ENCODE peak calls at places on chromosomes 7 and 10, in four cellular contexts. H, Z, B and U are unnamed samples.

GRCh38 chr7:139393621-139394215 is 34.0 kb downstream of the LUC7L2 start:
- DNase-seq in H (no peak), Z (peak; percentile 21), B (no peak), U (no peak)

GRCh38 chr10:44860811-44861751 is 50.1 kb upstream of the TMEM72 start:
- DNase-seq in H (no peak), Z (peak; percentile 68), B (peak; percentile 86), U (no peak)

GRCh38 chr7:92831716-92832622 is 4.4 kb downstream of the CDK6 start:
- DNase-seq in H (peak; percentile 65), Z (peak; percentile 96), B (peak; percentile 96), U (peak; percentile 69)

GRCh38 chr7:7077945-7078344 is 104.4 kb upstream of the C1GALT1 start:
- DNase-seq in H (no peak), Z (no peak), B (no peak), U (no peak)

GRCh38 chr10:128071417-128071782 is 54.8 kb downstream of the MKI67 start:
- DNase-seq in H (no peak), Z (no peak), B (no peak), U (no peak)

GRCh38 chr7:29173458-29173857 is 21.1 kb upstream of the CHN2 start:
- DNase-seq in H (no peak), Z (no peak), B (no peak), U (no peak)

GRCh38 chr10:24494236-24494635 is 229.5 kb downstream of the ARHGAP21 start:
- DNase-seq in H (no peak), Z (no peak), B (no peak), U (no peak)

GRCh38 chr10:9302142-9302746 is 1247.8 kb downstream of the GATA3 start:
- DNase-seq in H (peak; percentile 66), Z (peak; percentile 70), B (peak; percentile 53), U (peak; percentile 65)

GRCh38 chr7:115940462-115941060 is 90.0 kb downstream of the TFEC start:
- DNase-seq in H (peak; percentile 9), Z (no peak), B (no peak), U (no peak)

DNA sequence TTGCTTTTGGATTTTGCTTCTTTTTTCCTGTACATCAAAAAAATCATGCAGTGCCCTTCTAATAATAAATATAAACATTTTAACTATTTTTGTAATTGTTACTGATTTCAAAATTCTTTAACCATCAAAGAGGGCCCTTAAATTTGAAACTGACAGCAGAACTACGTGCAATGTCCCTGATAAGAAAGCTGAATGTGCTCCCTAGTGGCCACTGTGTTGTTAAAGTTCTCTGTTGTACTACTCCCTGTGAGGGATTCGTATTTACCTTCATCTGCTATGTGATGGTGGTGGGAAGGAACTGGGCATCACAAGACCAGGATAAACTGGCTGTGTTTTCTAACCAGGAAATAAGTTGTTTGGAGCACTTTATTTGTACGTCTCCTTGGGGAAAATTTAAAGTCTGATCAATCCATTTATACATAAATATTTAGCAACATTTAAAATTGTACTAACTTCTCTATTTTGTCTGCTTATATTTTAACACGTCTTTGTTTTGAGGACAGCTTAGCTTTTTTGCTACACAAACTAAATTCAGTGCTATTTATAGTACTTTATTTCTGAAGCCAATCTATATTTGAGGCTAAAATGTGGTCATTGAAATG is 322.4 kb downstream of the HGF start:
- DNase-seq in H (peak; percentile 74), Z (peak; percentile 79), B (peak; percentile 70), U (peak; percentile 69)
- TF ChIP-seq CTCF in H (peak; percentile 85), Z (peak; percentile 68), B (peak; percentile 59), U (peak; percentile 52)

DNA sequence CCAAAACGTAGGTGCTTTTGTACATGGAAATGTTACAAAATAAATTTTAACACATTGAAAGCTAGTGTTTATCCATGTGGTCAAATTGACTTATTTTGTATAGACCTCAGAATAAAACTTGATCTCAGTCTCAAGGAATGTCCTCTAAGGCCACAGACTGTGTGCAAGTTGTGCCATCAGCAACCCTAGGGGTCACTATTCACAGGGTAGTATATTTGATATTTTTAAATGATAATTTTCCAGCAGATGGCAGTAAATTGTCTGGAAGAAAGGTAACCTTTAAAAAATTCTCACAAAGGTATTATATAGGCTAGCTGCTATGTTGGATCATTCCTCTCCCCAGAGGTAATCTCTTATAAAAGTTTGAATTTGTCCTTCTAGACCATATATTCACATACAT is 12.9 kb upstream of the SNX10 start:
- DNase-seq in H (no peak), Z (peak; percentile 42), B (no peak), U (peak; percentile 42)
- H3K4me3 ChIP-seq in H (no peak overlapping the region), Z (no peak overlapping the region), B (no peak overlapping the region), U (no peak overlapping the region)

DNA sequence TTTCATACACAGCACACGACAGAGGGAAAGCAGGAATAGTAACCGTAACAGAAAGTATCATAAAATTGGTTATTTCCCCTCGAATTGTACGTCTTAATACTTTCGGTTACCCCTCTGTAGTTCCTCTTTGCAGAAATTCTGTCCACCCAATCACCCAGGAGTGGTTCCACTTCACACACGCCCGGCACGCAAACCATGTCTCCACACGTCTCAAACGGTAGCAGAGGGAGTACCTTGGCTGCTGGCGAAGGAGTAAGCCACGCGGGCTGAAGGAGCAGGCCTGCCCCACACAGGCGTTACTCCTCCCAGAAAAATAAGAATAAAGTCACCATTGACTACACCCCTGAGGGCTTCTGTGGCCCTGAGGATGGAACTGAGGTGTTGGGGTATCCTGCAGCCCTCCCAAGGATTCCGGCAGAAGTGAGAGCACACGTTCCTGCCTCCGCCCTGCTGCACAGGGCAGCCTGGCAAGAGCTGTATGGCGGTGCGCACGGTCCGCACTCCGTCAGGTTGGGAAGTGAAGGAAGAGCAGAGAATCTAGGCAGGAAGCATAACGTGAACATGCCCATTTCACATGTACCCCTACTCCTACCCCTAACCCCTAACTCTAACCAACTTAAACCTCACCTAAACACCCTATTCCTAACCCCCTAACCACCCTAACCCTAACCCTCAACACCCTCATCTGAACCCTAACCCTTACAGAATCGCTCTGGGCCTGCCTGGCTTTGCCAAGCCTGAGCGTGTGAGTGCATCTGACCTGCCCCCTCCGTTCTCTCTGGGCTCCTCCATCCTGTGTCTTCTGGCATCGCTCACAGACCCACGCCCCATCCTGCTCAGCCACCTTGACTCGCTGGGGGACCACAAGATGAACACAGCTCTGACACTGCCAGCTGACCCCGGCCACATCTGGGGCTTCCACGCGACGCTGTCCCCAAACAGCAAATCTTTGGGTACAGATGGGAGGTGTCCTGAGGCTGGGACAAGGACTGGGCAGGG is 18.2 kb downstream of the GPR146 start:
- DNase-seq in H (no peak), Z (no peak), B (no peak), U (peak; percentile 71)
- TF ChIP-seq CTCF in H (no peak), Z (no peak), B (no peak), U (no peak)

GRCh38 chr10:10911471-10911921 is 106.2 kb upstream of the CELF2 start:
- DNase-seq in H (peak; percentile 43), Z (peak; percentile 88), B (peak; percentile 94), U (peak; percentile 94)
- H3K4me3 ChIP-seq in H (no peak overlapping the region), Z (peak overlapping the region; percentile 31), B (peak overlapping the region; percentile 31), U (no peak overlapping the region)

DNA sequence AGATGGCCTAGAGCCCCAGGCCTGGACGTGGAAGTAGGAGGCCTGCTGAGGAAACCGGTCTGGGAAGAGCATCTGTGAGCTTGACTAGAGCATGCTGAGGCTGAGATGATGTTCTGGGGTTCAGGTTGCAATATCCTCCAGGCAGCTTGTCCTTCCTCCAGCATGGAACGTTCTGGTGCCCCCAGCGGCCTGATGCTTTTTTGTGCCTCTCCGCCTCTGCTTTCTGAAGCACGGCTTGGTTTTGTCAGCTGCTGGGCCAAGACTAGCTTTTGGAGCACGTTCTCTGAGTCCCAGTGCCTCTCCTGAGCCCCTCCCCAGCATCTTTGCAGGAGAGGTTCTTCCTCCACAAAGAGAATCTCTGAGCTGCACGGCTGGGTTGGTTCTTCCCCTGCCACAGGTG is 682.0 kb upstream of the FOXK1 start:
- DNase-seq in H (peak; percentile 24), Z (no peak), B (no peak), U (no peak)
- TF ChIP-seq CTCF in H (peak; percentile 31), Z (no peak), B (no peak), U (no peak)

DNA sequence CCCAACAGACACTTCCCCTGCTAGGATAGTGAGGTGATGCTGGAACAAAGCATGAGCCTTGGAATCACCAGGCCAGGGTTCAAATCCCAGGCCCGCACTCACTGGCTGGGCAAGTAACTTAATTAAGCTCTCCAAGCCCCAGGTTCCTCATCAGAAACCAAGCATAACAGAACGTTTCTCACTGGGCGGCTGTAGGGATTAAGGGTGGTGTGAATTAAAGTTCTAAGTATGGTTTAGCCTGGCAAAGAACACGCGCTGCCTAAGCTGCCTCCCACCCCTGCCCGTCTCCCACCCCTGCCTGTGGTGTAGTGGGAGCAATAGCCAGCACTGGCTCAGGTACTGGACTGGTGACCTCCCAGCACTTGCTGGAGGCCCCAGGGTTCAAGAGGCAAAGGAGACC is 5.6 kb downstream of the SLC4A2 start:
- DNase-seq in H (no peak), Z (no peak), B (no peak), U (no peak)
- H3K4me3 ChIP-seq in H (no peak overlapping the region), Z (no peak overlapping the region), B (no peak overlapping the region), U (no peak overlapping the region)

DNA sequence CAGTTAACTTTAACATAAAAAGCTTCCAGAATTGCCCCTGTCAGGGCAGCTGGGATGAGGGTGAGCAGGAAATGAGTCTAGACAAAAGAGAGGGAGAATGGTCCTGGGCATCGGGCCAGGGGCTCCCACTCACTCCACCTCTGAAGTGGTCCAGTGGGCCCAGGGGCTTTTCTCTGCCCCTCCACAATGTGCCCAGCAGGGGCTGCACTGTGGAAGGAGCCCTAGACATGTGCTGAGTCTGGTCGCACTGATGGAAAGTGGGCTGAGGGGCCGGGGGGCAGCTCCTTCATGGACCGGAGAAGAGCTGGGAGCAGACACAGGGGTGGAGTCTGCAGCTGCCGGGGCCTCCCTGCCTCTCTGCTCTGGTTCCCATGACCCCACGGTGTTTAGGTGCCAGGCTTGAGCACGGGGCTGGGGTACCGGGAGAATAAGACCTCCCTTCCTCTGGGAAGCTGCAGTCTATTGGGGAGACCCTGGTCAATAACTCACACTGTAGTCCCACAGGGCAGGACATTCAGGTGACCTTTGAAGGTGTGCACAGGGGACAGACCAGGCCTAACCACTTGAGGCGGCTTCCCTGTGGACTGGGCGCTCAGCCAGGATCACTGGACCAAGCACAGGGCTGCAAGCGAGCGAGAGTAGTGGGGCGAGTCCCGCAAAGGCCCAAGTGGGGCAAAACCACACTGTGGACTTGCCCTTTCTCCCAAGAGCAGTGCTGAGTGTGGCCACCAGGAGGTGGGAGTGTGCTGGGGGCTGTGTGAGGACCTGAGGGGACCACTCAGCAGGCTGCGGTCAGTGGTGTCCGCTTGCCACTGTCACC is 6.1 kb downstream of the ADCY1 start:
- DNase-seq in H (peak; percentile 64), Z (no peak), B (no peak), U (no peak)
- TF ChIP-seq CTCF in H (peak; percentile 73), Z (peak; percentile 46), B (peak; percentile 15), U (peak; percentile 32)

GRCh38 chr10:113576853-113577252 is 24.0 kb downstream of the HABP2 start:
- DNase-seq in H (peak; percentile 60), Z (peak; percentile 17), B (peak; percentile 12), U (peak; percentile 14)
- H3K4me3 ChIP-seq in H (no peak overlapping the region), Z (no peak overlapping the region), B (no peak overlapping the region), U (no peak overlapping the region)